ENCODE peak calls at places on chromosomes 2 and 18, in nine cellular contexts. One of them, this sample, is unnamed.

GRCh38 chr2:77521931-77522470 is at the start of gene LRRTM4:
- DNase-seq in cardiac septum: no peak
- DNase-seq in H54: no peak
- DNase-seq in stimulated activated CD4-positive, alpha-beta T cell treated with anti-CD3 and anti-CD28 coated beads, Interleukin-12 subunit alpha, Interleukin-12 subunit beta, amount 100 ng/mL, for 48 hours: no peak
- DNase-seq in fibroblast of lung: peak; percentile 36
- DNase-seq in stimulated activated CD8-positive, alpha-beta memory T cell treated with anti-CD3 and anti-CD28 coated beads, Interleukin-7, amount 100 ng/mL, for 1 hour: no peak
- DNase-seq in A172: peak; percentile 25
- DNase-seq in activated CD8-positive, alpha-beta T cell treated with anti-CD3 and anti-CD28 coated beads for 36 hours: no peak
- DNase-seq in BJ: no peak
- DNase-seq in this sample: no peak

GRCh38 chr2:31440764-31441163 is 26.2 kb upstream of the XDH start:
- DNase-seq in cardiac septum: no peak
- DNase-seq in H54: peak; percentile 27
- DNase-seq in stimulated activated CD4-positive, alpha-beta T cell treated with anti-CD3 and anti-CD28 coated beads, Interleukin-12 subunit alpha, Interleukin-12 subunit beta, amount 100 ng/mL, for 48 hours: no peak
- DNase-seq in fibroblast of lung: peak; percentile 92
- DNase-seq in stimulated activated CD8-positive, alpha-beta memory T cell treated with anti-CD3 and anti-CD28 coated beads, Interleukin-7, amount 100 ng/mL, for 1 hour: no peak
- DNase-seq in A172: peak; percentile 80
- DNase-seq in activated CD8-positive, alpha-beta T cell treated with anti-CD3 and anti-CD28 coated beads for 36 hours: no peak
- DNase-seq in BJ: peak; percentile 85
- DNase-seq in this sample: no peak

GRCh38 chr18:2304378-2305175 is 266.7 kb downstream of the METTL4 start:
- DNase-seq in cardiac septum: no peak
- DNase-seq in H54: peak; percentile 6
- DNase-seq in stimulated activated CD4-positive, alpha-beta T cell treated with anti-CD3 and anti-CD28 coated beads, Interleukin-12 subunit alpha, Interleukin-12 subunit beta, amount 100 ng/mL, for 48 hours: no peak
- DNase-seq in fibroblast of lung: no peak
- DNase-seq in stimulated activated CD8-positive, alpha-beta memory T cell treated with anti-CD3 and anti-CD28 coated beads, Interleukin-7, amount 100 ng/mL, for 1 hour: no peak
- DNase-seq in A172: peak; percentile 45
- DNase-seq in activated CD8-positive, alpha-beta T cell treated with anti-CD3 and anti-CD28 coated beads for 36 hours: no peak
- DNase-seq in BJ: no peak
- DNase-seq in this sample: no peak

GRCh38 chr2:240930631-240931318 is 24.6 kb downstream of the CROCC2 start:
- DNase-seq in cardiac septum: peak; percentile 36
- DNase-seq in H54: no peak
- DNase-seq in stimulated activated CD4-positive, alpha-beta T cell treated with anti-CD3 and anti-CD28 coated beads, Interleukin-12 subunit alpha, Interleukin-12 subunit beta, amount 100 ng/mL, for 48 hours: no peak
- DNase-seq in fibroblast of lung: no peak
- DNase-seq in stimulated activated CD8-positive, alpha-beta memory T cell treated with anti-CD3 and anti-CD28 coated beads, Interleukin-7, amount 100 ng/mL, for 1 hour: no peak
- DNase-seq in A172: no peak
- DNase-seq in activated CD8-positive, alpha-beta T cell treated with anti-CD3 and anti-CD28 coated beads for 36 hours: no peak
- DNase-seq in BJ: no peak
- DNase-seq in this sample: no peak

GRCh38 chr2:126482582-126483464 is 173.1 kb upstream of the GYPC start:
- DNase-seq in cardiac septum: no peak
- DNase-seq in H54: no peak
- DNase-seq in stimulated activated CD4-positive, alpha-beta T cell treated with anti-CD3 and anti-CD28 coated beads, Interleukin-12 subunit alpha, Interleukin-12 subunit beta, amount 100 ng/mL, for 48 hours: no peak
- DNase-seq in fibroblast of lung: no peak
- DNase-seq in stimulated activated CD8-positive, alpha-beta memory T cell treated with anti-CD3 and anti-CD28 coated beads, Interleukin-7, amount 100 ng/mL, for 1 hour: no peak
- DNase-seq in A172: no peak
- DNase-seq in activated CD8-positive, alpha-beta T cell treated with anti-CD3 and anti-CD28 coated beads for 36 hours: peak; percentile 44
- DNase-seq in BJ: no peak
- DNase-seq in this sample: no peak

GRCh38 chr2:241808051-241808450 is 942 bp upstream of the NEU4 start:
- DNase-seq in cardiac septum: no peak
- DNase-seq in H54: no peak
- DNase-seq in stimulated activated CD4-positive, alpha-beta T cell treated with anti-CD3 and anti-CD28 coated beads, Interleukin-12 subunit alpha, Interleukin-12 subunit beta, amount 100 ng/mL, for 48 hours: no peak
- DNase-seq in fibroblast of lung: no peak
- DNase-seq in stimulated activated CD8-positive, alpha-beta memory T cell treated with anti-CD3 and anti-CD28 coated beads, Interleukin-7, amount 100 ng/mL, for 1 hour: no peak
- DNase-seq in A172: no peak
- DNase-seq in activated CD8-positive, alpha-beta T cell treated with anti-CD3 and anti-CD28 coated beads for 36 hours: no peak
- DNase-seq in BJ: no peak
- DNase-seq in this sample: no peak

GRCh38 chr2:190043441-190043840 is 19.1 kb downstream of the MSTN start:
- DNase-seq in cardiac septum: no peak
- DNase-seq in H54: no peak
- DNase-seq in stimulated activated CD4-positive, alpha-beta T cell treated with anti-CD3 and anti-CD28 coated beads, Interleukin-12 subunit alpha, Interleukin-12 subunit beta, amount 100 ng/mL, for 48 hours: no peak
- DNase-seq in fibroblast of lung: peak; percentile 40
- DNase-seq in stimulated activated CD8-positive, alpha-beta memory T cell treated with anti-CD3 and anti-CD28 coated beads, Interleukin-7, amount 100 ng/mL, for 1 hour: no peak
- DNase-seq in A172: no peak
- DNase-seq in activated CD8-positive, alpha-beta T cell treated with anti-CD3 and anti-CD28 coated beads for 36 hours: no peak
- DNase-seq in BJ: no peak
- DNase-seq in this sample: no peak

GRCh38 chr2:121709776-121710469 is 26.8 kb downstream of the NIFK start:
- DNase-seq in cardiac septum: no peak
- DNase-seq in H54: no peak
- DNase-seq in stimulated activated CD4-positive, alpha-beta T cell treated with anti-CD3 and anti-CD28 coated beads, Interleukin-12 subunit alpha, Interleukin-12 subunit beta, amount 100 ng/mL, for 48 hours: no peak
- DNase-seq in fibroblast of lung: no peak
- DNase-seq in stimulated activated CD8-positive, alpha-beta memory T cell treated with anti-CD3 and anti-CD28 coated beads, Interleukin-7, amount 100 ng/mL, for 1 hour: no peak
- DNase-seq in A172: no peak
- DNase-seq in activated CD8-positive, alpha-beta T cell treated with anti-CD3 and anti-CD28 coated beads for 36 hours: no peak
- DNase-seq in BJ: no peak
- DNase-seq in this sample: no peak

GRCh38 chr2:49291619-49292018 is 137.3 kb upstream of the FSHR start:
- DNase-seq in cardiac septum: no peak
- DNase-seq in H54: no peak
- DNase-seq in stimulated activated CD4-positive, alpha-beta T cell treated with anti-CD3 and anti-CD28 coated beads, Interleukin-12 subunit alpha, Interleukin-12 subunit beta, amount 100 ng/mL, for 48 hours: no peak
- DNase-seq in fibroblast of lung: no peak
- DNase-seq in stimulated activated CD8-positive, alpha-beta memory T cell treated with anti-CD3 and anti-CD28 coated beads, Interleukin-7, amount 100 ng/mL, for 1 hour: no peak
- DNase-seq in A172: no peak
- DNase-seq in activated CD8-positive, alpha-beta T cell treated with anti-CD3 and anti-CD28 coated beads for 36 hours: no peak
- DNase-seq in BJ: no peak
- DNase-seq in this sample: no peak